ENCODE peak calls at places on chromosomes 11 and 22, in five cellular contexts. I, L, F, Z and H are unnamed samples.

GRCh38 chr22:49515486-49515885 is 312.2 kb downstream of the BRD1 start:
- DNase-seq in I (no peak), L (no peak), F (no peak), Z (no peak), H (no peak)

GRCh38 chr11:255176-255575 is 18.4 kb downstream of the PSMD13 start:
- DNase-seq in I (no peak), L (no peak), F (no peak), Z (no peak), H (no peak)

GRCh38 chr11:113796663-113797259 is 17.2 kb downstream of the CLDN25 start:
- DNase-seq in I (no peak), L (peak), F (peak), Z (no peak), H (peak)

GRCh38 chr22:18033204-18033998 is 9.0 kb upstream of the MICAL3 start:
- DNase-seq in I (no peak), L (no peak), F (peak), Z (no peak), H (no peak)

GRCh38 chr11:116312560-116313340 is 460.0 kb downstream of the BUD13 start:
- DNase-seq in I (no peak), L (peak), F (no peak), Z (peak), H (peak)

GRCh38 chr11:80103149-80103859 is 662.5 kb upstream of the TENM4 start:
- DNase-seq in I (no peak), L (no peak), F (peak), Z (peak), H (no peak)

GRCh38 chr22:35406443-35406842 is 6.5 kb downstream of the MCM5 start:
- DNase-seq in I (no peak), L (no peak), F (no peak), Z (no peak), H (no peak)

GRCh38 chr22:24410110-24410856 is 17.1 kb upstream of the ADORA2A start:
- DNase-seq in I (no peak), L (no peak), F (peak), Z (peak), H (no peak)

GRCh38 chr11:72160319-72160718 is 24.8 kb downstream of the FOLR3 start:
- DNase-seq in I (no peak), L (no peak), F (no peak), Z (no peak), H (no peak)

GRCh38 chr11:4544891-4545290 is at the start of gene OR52M1:
- DNase-seq in I (no peak), L (no peak), F (no peak), Z (no peak), H (no peak)

GRCh38 chr11:6692128-6692527 is 9.0 kb upstream of the MRPL17 start:
- DNase-seq in I (no peak), L (no peak), F (no peak), Z (no peak), H (no peak)

GRCh38 chr11:64803163-64803845 is at the start of gene MAP4K2:
- DNase-seq in I (peak), L (peak), F (peak), Z (peak), H (peak)